ENCODE peak calls at places on chromosome 18, in five cellular contexts. Y, A, Q, W and J are unnamed samples.

GRCh38 chr18:63132819-63133200 is 186.8 kb downstream of the BCL2 start:
- DNase-seq in W (no peak), A (no peak), Y (no peak), Q (no peak), J (no peak)

GRCh38 chr18:55968550-55968949 is 380.6 kb upstream of the TCF4 start:
- DNase-seq in Y (peak; percentile 27), A (no peak), W (no peak), Q (no peak), J (peak; percentile 23)

GRCh38 chr18:54254265-54254758 is 15.0 kb upstream of the POLI start:
- DNase-seq in Y (peak; percentile 7), Q (peak; percentile 15), A (no peak), W (peak; percentile 28), J (peak; percentile 60)

GRCh38 chr18:63152096-63152495 is 167.5 kb downstream of the BCL2 start:
- DNase-seq in A (no peak), Q (no peak), Y (no peak), W (no peak), J (no peak)

GRCh38 chr18:519019-519879 is 18.7 kb upstream of the COLEC12 start:
- DNase-seq in Q (peak; percentile 76), Y (no peak), A (no peak), W (peak; percentile 56), J (no peak)

GRCh38 chr18:70781860-70782453 is 493.1 kb downstream of the SOCS6 start:
- DNase-seq in Q (peak; percentile 60), A (no peak), Y (peak; percentile 0), W (peak; percentile 26), J (peak; percentile 76)

GRCh38 chr18:8411492-8411891 is 197.7 kb upstream of the RAB12 start:
- DNase-seq in Y (no peak), W (no peak), Q (no peak), A (no peak), J (no peak)

GRCh38 chr18:61502472-61502871 is 169.2 kb downstream of the CDH20 start:
- DNase-seq in Y (peak; percentile 62), A (no peak), W (peak; percentile 74), Q (peak; percentile 80), J (peak; percentile 61)

GRCh38 chr18:59876310-59876626 is 23.5 kb upstream of the PMAIP1 start:
- DNase-seq in Q (no peak), W (no peak), A (no peak), Y (no peak), J (no peak)

GRCh38 chr18:3119401-3120323 is 100.1 kb downstream of the MYOM1 start:
- DNase-seq in W (peak; percentile 16), Y (no peak), Q (no peak), A (no peak), J (peak; percentile 84)

GRCh38 chr18:9188359-9189231 is 52.0 kb downstream of the ANKRD12 start:
- DNase-seq in Y (no peak), Q (no peak), W (no peak), A (no peak), J (no peak)

GRCh38 chr18:13629841-13630747 is 96.3 kb downstream of the FAM210A start:
- DNase-seq in Y (peak; percentile 48), Q (peak; percentile 61), W (peak; percentile 55), A (no peak), J (peak; percentile 63)

GRCh38 chr18:48564139-48564538 is 25.3 kb downstream of the CTIF start:
- DNase-seq in A (no peak), W (no peak), Y (no peak), Q (no peak), J (no peak)

GRCh38 chr18:55096261-55097026 is 137.2 kb upstream of the CCDC68 start:
- DNase-seq in Y (peak; percentile 81), A (no peak), Q (peak; percentile 69), W (peak; percentile 65), J (peak; percentile 65)

GRCh38 chr18:3612315-3612714 is 162.3 kb downstream of the TGIF1 start:
- DNase-seq in Y (no peak), W (no peak), A (no peak), Q (no peak), J (no peak)

GRCh38 chr18:79962835-79963657 is 1.4 kb upstream of the HSBP1L1 start:
- DNase-seq in W (no peak), Q (no peak), Y (no peak), A (no peak), J (no peak)

GRCh38 chr18:58345064-58345463 is 283.8 kb downstream of the ALPK2 start:
- DNase-seq in Y (no peak), A (no peak), Q (no peak), W (no peak), J (no peak)

GRCh38 chr18:11733031-11733430 is 44.0 kb downstream of the GNAL start:
- DNase-seq in Y (peak; percentile 25), A (peak; percentile 91), W (peak; percentile 60), Q (peak; percentile 59), J (peak; percentile 75)

GRCh38 chr18:3265564-3266033 is 3.7 kb downstream of the MYL12B start:
- DNase-seq in Y (peak; percentile 46), W (no peak), Q (peak; percentile 45), A (no peak), J (no peak)

GRCh38 chr18:65415167-65415566 is 335.6 kb upstream of the CDH7 start:
- DNase-seq in Y (no peak), A (no peak), W (no peak), Q (no peak), J (peak; percentile 18)

GRCh38 chr18:63162271-63163014 is 157.1 kb downstream of the BCL2 start:
- DNase-seq in W (peak; percentile 72), Y (no peak), Q (peak; percentile 55), A (peak; percentile 71), J (peak; percentile 6)

GRCh38 chr18:63427566-63427965 is 5.3 kb upstream of the VPS4B start:
- DNase-seq in Q (no peak), A (no peak), W (no peak), Y (no peak), J (peak; percentile 83)

GRCh38 chr18:62979172-62979571 is 263.8 kb downstream of the PHLPP1 start:
- DNase-seq in A (peak; percentile 76), Y (no peak), W (peak; percentile 94), Q (peak; percentile 42), J (peak; percentile 85)

GRCh38 chr18:7566587-7567486 is at the start of gene PTPRM:
- DNase-seq in Q (peak; percentile 68), A (peak; percentile 94), W (peak; percentile 76), Y (peak; percentile 64), J (peak; percentile 79)

GRCh38 chr18:23107718-23108117 is 27.6 kb upstream of the CABLES1 start:
- DNase-seq in A (no peak), Q (no peak), W (no peak), Y (no peak), J (peak; percentile 51)

GRCh38 chr18:32380559-32380958 is 90.1 kb downstream of the GAREM1 start:
- DNase-seq in Q (peak; percentile 21), A (no peak), W (peak; percentile 34), Y (no peak), J (peak; percentile 53)

DNA sequence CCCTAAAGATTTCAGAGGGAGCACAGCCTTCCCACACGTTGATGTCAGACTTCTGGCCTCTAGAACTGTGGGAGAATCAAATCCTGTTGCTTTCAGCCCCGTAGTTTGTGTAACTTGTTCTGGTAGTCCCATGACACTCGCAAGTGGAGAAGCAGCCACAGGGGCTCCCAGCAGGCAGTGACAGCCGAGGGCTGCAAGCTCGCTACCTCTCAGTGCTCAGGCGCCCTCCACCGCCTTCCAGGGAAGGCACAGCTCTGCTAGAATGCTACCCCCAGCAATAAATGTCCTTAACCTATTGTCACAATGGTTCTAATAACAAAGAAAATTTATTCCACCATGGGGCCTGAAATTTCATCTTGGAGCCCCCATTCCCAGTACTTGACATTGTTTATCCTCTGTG is 143.1 kb upstream of the ZNF236 start:
- DNase-seq in Q (no peak), Y (no peak), W (no peak), A (no peak), J (no peak)
- TF ChIP-seq CTCF in Q (no peak), Y (no peak), W (no peak), A (no peak), J (no peak)

DNA sequence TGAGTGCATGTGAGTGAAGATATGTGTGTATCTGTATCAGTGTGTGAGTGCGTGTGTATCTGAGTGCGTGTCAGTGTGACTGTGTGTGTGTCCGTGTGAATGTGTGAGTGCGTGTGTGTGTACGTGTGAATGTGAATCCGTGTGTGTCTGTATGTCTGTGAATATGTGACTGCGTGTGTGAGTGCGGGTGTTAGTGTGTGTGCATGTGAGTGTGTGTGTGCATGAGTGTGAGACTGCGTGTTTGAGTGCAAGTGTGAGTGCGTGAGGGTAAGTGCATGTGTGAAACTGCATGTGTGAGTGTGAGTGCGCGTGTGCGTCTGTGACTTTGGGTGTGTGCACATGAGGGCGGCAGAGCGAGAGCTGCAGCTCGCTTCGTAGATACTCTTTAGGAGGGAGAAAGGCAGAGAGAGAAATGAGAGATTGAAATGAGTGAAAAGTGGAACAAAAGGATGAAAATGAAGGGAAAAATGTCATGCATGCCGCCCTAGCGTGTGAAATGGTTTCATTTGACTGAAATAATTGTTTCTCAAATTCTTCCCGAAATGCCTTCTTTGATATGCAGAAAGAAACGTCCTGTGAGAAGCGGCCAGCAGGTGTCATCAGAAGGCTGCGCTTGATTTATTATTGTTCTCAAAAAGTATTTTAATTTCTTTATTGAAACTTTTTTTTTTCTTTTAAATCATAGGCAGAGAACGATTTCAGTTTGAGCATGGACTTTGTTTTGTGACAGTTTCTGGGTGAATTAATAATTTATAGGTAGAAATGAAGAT is 25.6 kb downstream of the ZNF407 start:
- DNase-seq in W (peak; percentile 32), Y (no peak), A (no peak), Q (peak; percentile 28), J (peak; percentile 10)
- TF ChIP-seq CTCF in W (peak; percentile 34), Y (peak; percentile 73), A (peak; percentile 38), Q (peak; percentile 43), J (no peak)

GRCh38 chr18:51197661-51198424 is at the start of gene MEX3C:
- DNase-seq in Q (peak; percentile 99), W (peak; percentile 99), A (peak; percentile 99), Y (peak; percentile 99), J (peak; percentile 100)
- TF ChIP-seq CTCF in Q (peak; percentile 37), W (peak; percentile 40), A (peak; percentile 49), Y (peak; percentile 74), J (no peak)

GRCh38 chr18:51941999-51942398 is 398.0 kb upstream of the DCC start:
- DNase-seq in Y (no peak), Q (no peak), A (no peak), W (no peak), J (no peak)
- TF ChIP-seq CTCF in Y (no peak), Q (no peak), A (no peak), W (no peak), J (no peak)